ENCODE peak calls at places on chromosomes 2 and 18, in seven cellular contexts. H, K, Y, F, J, Z and R are unnamed samples.

GRCh38 chr2:220162320-220162719 is 534.9 kb downstream of the SLC4A3 start:
- DNase-seq in H (no peak), K (peak), F (no peak), Z (no peak), Y (no peak), J (no peak), R (no peak)

GRCh38 chr18:9609190-9609589 is 5.2 kb downstream of the PPP4R1 start:
- DNase-seq in Y (peak), H (no peak), J (no peak), Z (no peak), K (no peak), F (no peak), R (peak)

GRCh38 chr2:38075436-38076249 is at the start of gene CYP1B1:
- DNase-seq in J (peak), Z (peak), Y (no peak), K (no peak), F (no peak), H (peak), R (no peak)

GRCh38 chr2:8412082-8412481 is 269.8 kb upstream of the ID2 start:
- DNase-seq in K (no peak), F (no peak), J (no peak), Z (no peak), Y (no peak), H (no peak), R (no peak)

GRCh38 chr18:74370163-74370562 is 54.5 kb downstream of the C18orf63 start:
- DNase-seq in J (no peak), Z (no peak), F (no peak), K (no peak), H (no peak), Y (no peak), R (no peak)

GRCh38 chr2:157264099-157264498 is 6.6 kb downstream of the GALNT5 start:
- DNase-seq in H (no peak), K (peak), Y (peak), J (no peak), F (no peak), Z (no peak), R (peak)

GRCh38 chr2:200609027-200609614 is 23.3 kb downstream of the AOX1 start:
- DNase-seq in Z (no peak), J (peak), F (peak), Y (no peak), H (no peak), K (peak), R (no peak)

GRCh38 chr2:180742809-180743208 is 237.6 kb upstream of the UBE2E3 start:
- DNase-seq in F (no peak), J (no peak), Z (no peak), H (no peak), Y (no peak), K (peak), R (no peak)

GRCh38 chr18:39870586-39870985 is 2084.4 kb upstream of the PIK3C3 start:
- DNase-seq in Y (no peak), H (no peak), J (no peak), K (no peak), F (no peak), Z (no peak), R (no peak)

GRCh38 chr2:1704606-1705556 is 39.4 kb downstream of the PXDN start:
- DNase-seq in K (no peak), Z (no peak), H (no peak), Y (no peak), J (no peak), F (no peak), R (no peak)

GRCh38 chr2:206936456-206937222 is 2.7 kb upstream of the CPO start:
- DNase-seq in Z (no peak), J (no peak), F (no peak), K (no peak), H (no peak), Y (no peak), R (no peak)

GRCh38 chr2:96407041-96407918 is 71.7 kb downstream of the NCAPH start:
- DNase-seq in Z (peak), Y (peak), H (peak), K (peak), F (peak), J (peak), R (peak)

GRCh38 chr2:63424329-63425078 is 163.8 kb downstream of the WDPCP start:
- DNase-seq in K (peak), Y (peak), H (no peak), F (peak), J (no peak), Z (peak), R (peak)

GRCh38 chr2:101725515-101726192 is 28.1 kb downstream of the MAP4K4 start:
- DNase-seq in Z (no peak), H (no peak), F (no peak), J (no peak), Y (peak), K (no peak), R (peak)

GRCh38 chr2:108377411-108377810 is 343 bp upstream of the SULT1C4 start:
- DNase-seq in F (no peak), K (peak), Z (no peak), H (no peak), J (no peak), Y (no peak), R (no peak)

GRCh38 chr2:62705859-62706720 is 577 bp downstream of the EHBP1 start:
- DNase-seq in Y (peak), F (no peak), J (peak), H (no peak), K (peak), Z (peak), R (peak)

GRCh38 chr2:120986898-120987650 is 251.4 kb downstream of the GLI2 start:
- DNase-seq in J (no peak), Z (no peak), F (no peak), H (peak), K (no peak), Y (no peak), R (no peak)

GRCh38 chr18:40283560-40283959 is 1671.5 kb upstream of the PIK3C3 start:
- DNase-seq in J (no peak), Z (no peak), K (no peak), F (no peak), Y (no peak), H (no peak), R (no peak)

GRCh38 chr2:151302879-151303278 is 13.4 kb upstream of the NMI start:
- DNase-seq in K (peak), Z (no peak), H (no peak), Y (peak), J (peak), F (no peak), R (no peak)

GRCh38 chr2:150136407-150136806 is 351.1 kb downstream of the RND3 start:
- DNase-seq in J (no peak), Z (no peak), K (no peak), Y (no peak), H (no peak), F (no peak), R (no peak)

GRCh38 chr2:112840068-112840445 is 3.5 kb upstream of the IL1B start:
- DNase-seq in J (no peak), F (no peak), Z (no peak), H (no peak), Y (no peak), K (no peak), R (no peak)

GRCh38 chr2:81991282-81991681 is 1686.7 kb upstream of the LRRTM1 start:
- DNase-seq in F (no peak), Z (no peak), H (no peak), K (no peak), J (no peak), Y (no peak), R (no peak)

GRCh38 chr2:23508066-23508390 is 123.0 kb downstream of the KLHL29 start:
- DNase-seq in J (no peak), K (no peak), Z (no peak), F (no peak), Y (no peak), H (no peak), R (no peak)

GRCh38 chr2:208280933-208281332 is 14.9 kb downstream of the PIKFYVE start:
- DNase-seq in Y (no peak), Z (no peak), K (peak), F (no peak), H (no peak), J (no peak), R (no peak)

GRCh38 chr18:41624461-41624860 is 330.6 kb upstream of the PIK3C3 start:
- DNase-seq in H (no peak), K (no peak), Y (no peak), J (no peak), Z (no peak), F (no peak), R (no peak)

GRCh38 chr2:144515694-144516416 is 4.1 kb downstream of the ZEB2 start:
- DNase-seq in Z (peak), J (peak), F (no peak), K (no peak), H (peak), Y (peak), R (peak)
- TF ChIP-seq POLR2A in Z (no peak), J (peak), F (no peak), K (peak), H (no peak), Y (peak), R (peak)

GRCh38 chr2:240566203-240567136 is 1.8 kb upstream of the RNPEPL1 start:
- DNase-seq in F (peak), H (peak), K (peak), J (peak), Y (peak), Z (peak), R (peak)
- TF ChIP-seq POLR2A in F (no peak), H (no peak), K (no peak), J (peak), Y (peak), Z (no peak), R (peak)

GRCh38 chr2:70124983-70125480 is 37.8 kb downstream of the PCBP1 start:
- DNase-seq in J (peak), K (peak), Y (peak), F (no peak), Z (peak), H (peak), R (peak)
- TF ChIP-seq POLR2A in J (peak), K (no peak), Y (no peak), F (no peak), Z (no peak), H (no peak), R (peak)

GRCh38 chr2:238288650-238289573 is 502 bp upstream of the PER2 start:
- DNase-seq in Z (peak), J (peak), H (peak), F (peak), K (peak), Y (peak), R (peak)
- TF ChIP-seq POLR2A in Z (no peak), J (peak), H (peak), F (no peak), K (peak), Y (peak), R (peak)

GRCh38 chr2:241082338-241083090 is 19.6 kb downstream of the MTERF4 start:
- DNase-seq in J (no peak), F (no peak), K (no peak), Z (peak), Y (no peak), H (no peak), R (no peak)

GRCh38 chr2:241081643-241082337 is 20.3 kb downstream of the MTERF4 start:
- DNase-seq in Y (no peak), H (no peak), Z (no peak), K (no peak), F (no peak), J (peak), R (no peak)

GRCh38 chr2:241081190-241081642 is 20.9 kb downstream of the MTERF4 start:
- DNase-seq in J (no peak), K (no peak), Y (no peak), H (no peak), Z (no peak), F (no peak), R (no peak)

GRCh38 chr2:241083091-241083415 is 19.0 kb downstream of the MTERF4 start:
- DNase-seq in J (no peak), H (no peak), K (no peak), F (no peak), Z (peak), Y (no peak), R (no peak)

GRCh38 chr2:241080405-241081189 is 21.5 kb downstream of the MTERF4 start:
- DNase-seq in Z (peak), J (no peak), Y (no peak), K (no peak), H (no peak), F (no peak), R (no peak)
- TF ChIP-seq POLR2A in Z (no peak), J (no peak), Y (no peak), K (no peak), H (no peak), F (no peak), R (no peak)

DNA sequence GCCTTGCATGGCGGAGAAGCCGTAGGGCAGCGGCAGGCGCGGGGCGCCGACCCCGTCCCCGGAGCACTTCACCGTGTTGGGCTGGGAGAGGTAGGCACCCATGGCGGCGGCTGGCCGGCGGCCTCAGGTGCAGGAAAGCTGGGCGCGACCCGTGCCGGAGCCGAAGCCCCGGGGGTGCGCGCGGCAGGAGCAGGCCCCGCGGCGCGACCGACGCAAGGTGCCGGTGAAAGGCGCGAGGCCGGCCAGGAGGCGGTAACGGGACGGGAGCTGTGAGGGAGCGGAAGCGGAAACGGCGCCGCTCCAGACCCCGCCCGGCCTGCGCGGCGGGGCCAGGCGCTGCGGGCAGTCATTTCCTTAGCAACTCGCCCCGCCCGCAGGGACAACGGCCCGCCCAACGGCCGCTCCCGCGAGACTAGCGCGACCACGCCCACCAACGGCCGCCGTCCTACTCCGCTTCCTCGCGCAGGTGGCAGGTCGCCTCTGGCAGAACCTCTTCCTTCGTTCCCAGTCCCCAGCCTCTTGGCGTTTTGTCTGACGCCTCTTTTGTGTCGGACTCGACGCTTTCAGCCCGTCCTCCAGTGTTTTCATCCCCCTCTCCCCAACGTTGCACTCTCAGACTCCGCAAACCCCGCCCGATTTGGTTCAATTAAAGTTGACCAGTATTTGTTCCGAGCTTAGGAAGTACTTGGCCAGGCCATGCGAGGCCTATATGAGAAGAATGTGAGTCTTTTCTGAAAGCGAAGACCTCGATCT is at the start of gene PPM1G:
- DNase-seq in K (peak), H (peak), Y (peak), J (peak), F (peak), Z (peak), R (peak)
- TF ChIP-seq POLR2A in K (peak), H (no peak), Y (peak), J (peak), F (peak), Z (no peak), R (peak)

GRCh38 chr2:224922142-224922727 is 120.0 kb downstream of the DOCK10 start:
- DNase-seq in J (no peak), F (no peak), H (no peak), K (peak), Y (no peak), Z (no peak), R (no peak)
- TF ChIP-seq POLR2A in J (no peak), F (no peak), H (no peak), K (no peak), Y (no peak), Z (no peak), R (no peak)

GRCh38 chr2:135532581-135532980 is 1.3 kb downstream of the R3HDM1 start:
- DNase-seq in J (no peak), Z (no peak), H (no peak), K (no peak), F (no peak), Y (no peak), R (no peak)

GRCh38 chr2:135531231-135532197 is at the start of gene R3HDM1:
- DNase-seq in J (peak), K (peak), Z (peak), Y (peak), H (peak), F (peak), R (peak)

GRCh38 chr2:135525786-135526185 is 5.2 kb downstream of the ZRANB3 start:
- DNase-seq in J (no peak), Y (no peak), F (no peak), H (no peak), Z (no peak), K (no peak), R (no peak)

GRCh38 chr2:135528006-135528405 is 3.0 kb downstream of the ZRANB3 start:
- DNase-seq in J (no peak), Z (no peak), H (no peak), F (no peak), K (no peak), Y (no peak), R (no peak)

GRCh38 chr2:135530313-135531230 is at the start of gene ZRANB3:
- DNase-seq in K (peak), J (peak), Z (peak), F (peak), H (peak), Y (peak), R (peak)
- TF ChIP-seq POLR2A in K (peak), J (peak), Z (no peak), F (peak), H (no peak), Y (peak), R (peak)